ENCODE peak calls at places on chromosomes 7 and 10, in four cellular contexts. One of them, this sample, is unnamed. For H3K4me1, the result is how much of the 10 kb centered on the place peaks cover.

GRCh38 chr7:23012797-23013714 is 874 bp downstream of the HYCC1 start:
- DNase-seq in tibial nerve: no peak
- DNase-seq in cardiac muscle cell: no peak
- DNase-seq in Panc1: no peak
- DNase-seq in this sample: peak

GRCh38 chr7:135672560-135673359 is 10.4 kb downstream of the STMP1 start:
- DNase-seq in tibial nerve: no peak
- DNase-seq in cardiac muscle cell: peak
- DNase-seq in Panc1: no peak
- DNase-seq in this sample: no peak

GRCh38 chr7:132225216-132226030 is 350.8 kb downstream of the PLXNA4 start:
- DNase-seq in tibial nerve: no peak
- DNase-seq in cardiac muscle cell: no peak
- DNase-seq in Panc1: no peak
- DNase-seq in this sample: no peak

GRCh38 chr7:127644484-127644883 is 7.5 kb upstream of the SND1 start:
- DNase-seq in tibial nerve: no peak
- DNase-seq in cardiac muscle cell: peak
- DNase-seq in Panc1: no peak
- DNase-seq in this sample: no peak

GRCh38 chr10:14063531-14064317 is 267.0 kb downstream of the FRMD4A start:
- DNase-seq in tibial nerve: peak
- DNase-seq in cardiac muscle cell: peak
- DNase-seq in Panc1: no peak
- DNase-seq in this sample: peak

GRCh38 chr7:30168800-30169584 is 34.2 kb downstream of the MTURN start:
- DNase-seq in tibial nerve: no peak
- DNase-seq in cardiac muscle cell: peak
- DNase-seq in Panc1: no peak
- DNase-seq in this sample: no peak

GRCh38 chr10:1243486-1244182 is 187.4 kb downstream of the WDR37 start:
- DNase-seq in tibial nerve: no peak
- DNase-seq in cardiac muscle cell: no peak
- DNase-seq in Panc1: no peak
- DNase-seq in this sample: no peak

GRCh38 chr7:159192013-159192412 is 47.3 kb upstream of the VIPR2 start:
- DNase-seq in tibial nerve: no peak
- DNase-seq in cardiac muscle cell: no peak
- DNase-seq in Panc1: no peak
- DNase-seq in this sample: no peak

GRCh38 chr10:62740885-62741284 is 63.6 kb upstream of the ADO start:
- DNase-seq in tibial nerve: no peak
- DNase-seq in cardiac muscle cell: no peak
- DNase-seq in Panc1: no peak
- DNase-seq in this sample: no peak

GRCh38 chr10:93261961-93262610 is 188.4 kb downstream of the CYP26A1 start:
- DNase-seq in tibial nerve: no peak
- DNase-seq in cardiac muscle cell: peak
- DNase-seq in Panc1: no peak
- DNase-seq in this sample: no peak

GRCh38 chr7:143285454-143285756 is 647 bp downstream of the TMEM139 start:
- DNase-seq in tibial nerve: no peak
- DNase-seq in cardiac muscle cell: no peak
- DNase-seq in Panc1: no peak
- DNase-seq in this sample: no peak

GRCh38 chr7:94354950-94355349 is 39.7 kb upstream of the COL1A2 start:
- DNase-seq in tibial nerve: no peak
- DNase-seq in cardiac muscle cell: no peak
- DNase-seq in Panc1: no peak
- DNase-seq in this sample: no peak

GRCh38 chr7:47591655-47592572 is 10.0 kb upstream of the TNS3 start:
- DNase-seq in tibial nerve: no peak
- DNase-seq in cardiac muscle cell: peak
- DNase-seq in Panc1: no peak
- DNase-seq in this sample: no peak

GRCh38 chr10:47383254-47384147 is 592 bp downstream of the ZNF488 start:
- DNase-seq in tibial nerve: no peak
- DNase-seq in cardiac muscle cell: no peak
- DNase-seq in Panc1: no peak
- DNase-seq in this sample: no peak

GRCh38 chr7:151128144-151128543 is 39.4 kb downstream of the GBX1 start:
- DNase-seq in tibial nerve: no peak
- DNase-seq in cardiac muscle cell: no peak
- DNase-seq in Panc1: no peak
- DNase-seq in this sample: no peak

GRCh38 chr10:128646956-128647355 is 520.7 kb upstream of the MKI67 start:
- DNase-seq in tibial nerve: no peak
- DNase-seq in cardiac muscle cell: no peak
- DNase-seq in Panc1: no peak
- DNase-seq in this sample: no peak

GRCh38 chr10:102436312-102436711 is 3.9 kb upstream of the CUEDC2 start:
- DNase-seq in tibial nerve: no peak
- DNase-seq in cardiac muscle cell: no peak
- DNase-seq in Panc1: no peak
- DNase-seq in this sample: no peak

GRCh38 chr7:44972562-44972961 is 6.3 kb downstream of the MYO1G start:
- DNase-seq in tibial nerve: no peak
- DNase-seq in cardiac muscle cell: no peak
- DNase-seq in Panc1: no peak
- DNase-seq in this sample: no peak

GRCh38 chr10:28874210-28874609 is 196.9 kb downstream of the BAMBI start:
- DNase-seq in tibial nerve: no peak
- DNase-seq in cardiac muscle cell: no peak
- DNase-seq in Panc1: no peak
- DNase-seq in this sample: no peak

GRCh38 chr10:132664883-132665282 is 121.1 kb downstream of the NKX6-2 start:
- DNase-seq in tibial nerve: no peak
- DNase-seq in cardiac muscle cell: no peak
- DNase-seq in Panc1: no peak
- DNase-seq in this sample: no peak

GRCh38 chr10:132666733-132667612 is 119.0 kb downstream of the NKX6-2 start:
- DNase-seq in tibial nerve: no peak
- DNase-seq in cardiac muscle cell: peak
- DNase-seq in Panc1: no peak
- DNase-seq in this sample: no peak

GRCh38 chr10:132667613-132668394 is 118.1 kb downstream of the NKX6-2 start:
- DNase-seq in tibial nerve: no peak
- DNase-seq in cardiac muscle cell: no peak
- DNase-seq in Panc1: no peak
- DNase-seq in this sample: no peak

GRCh38 chr10:132664407-132664806 is 121.5 kb downstream of the NKX6-2 start:
- DNase-seq in tibial nerve: no peak
- DNase-seq in cardiac muscle cell: no peak
- DNase-seq in Panc1: no peak
- DNase-seq in this sample: no peak

GRCh38 chr10:132665946-132666732 is 119.8 kb downstream of the NKX6-2 start:
- DNase-seq in tibial nerve: no peak
- DNase-seq in cardiac muscle cell: peak
- DNase-seq in Panc1: peak
- DNase-seq in this sample: no peak
- H3K4me1 ChIP-seq in tibial nerve: under half
- H3K4me1 ChIP-seq in cardiac muscle cell: under half
- H3K4me1 ChIP-seq in Panc1: half or more
- H3K4me1 ChIP-seq in this sample: under half

GRCh38 chr10:86486856-86487255 is 34.7 kb downstream of the WAPL start:
- DNase-seq in tibial nerve: no peak
- DNase-seq in cardiac muscle cell: no peak
- DNase-seq in Panc1: no peak
- DNase-seq in this sample: no peak
- H3K4me3 ChIP-seq in tibial nerve: no peak
- H3K4me3 ChIP-seq in cardiac muscle cell: no peak
- H3K4me3 ChIP-seq in Panc1: no peak
- H3K4me3 ChIP-seq in this sample: no peak

DNA sequence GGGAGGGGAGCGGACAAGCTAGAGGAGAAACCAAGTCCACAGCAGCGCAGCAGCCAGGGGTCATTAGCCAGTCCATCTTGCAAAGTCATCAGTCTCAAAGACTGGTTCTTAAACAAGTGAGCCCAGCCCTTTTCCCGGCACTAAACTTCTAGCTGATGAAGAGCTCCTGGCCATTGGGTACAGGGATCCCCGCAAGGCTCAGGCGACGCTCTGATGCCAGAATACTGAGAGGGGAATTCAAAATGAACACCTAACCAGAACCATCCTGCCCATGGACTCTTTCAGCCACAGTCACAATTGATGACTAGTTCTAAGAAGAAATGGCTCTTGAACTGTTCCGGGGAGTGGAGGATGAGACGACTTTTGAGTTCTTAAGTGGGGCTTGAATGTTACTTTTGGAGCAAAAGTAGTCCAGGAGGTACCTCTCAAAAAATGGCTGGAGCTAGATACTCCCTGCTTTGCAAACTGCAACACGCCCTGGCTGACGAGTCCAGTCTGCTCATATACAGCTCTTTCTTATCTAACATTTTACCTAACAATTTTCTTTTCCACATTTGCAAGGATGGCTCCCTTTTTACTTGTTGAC is 2.6 kb upstream of the TWIST1 start:
- DNase-seq in tibial nerve: no peak
- DNase-seq in cardiac muscle cell: no peak
- DNase-seq in Panc1: no peak
- DNase-seq in this sample: no peak
- H3K27ac ChIP-seq in tibial nerve: no peak
- H3K27ac ChIP-seq in cardiac muscle cell: no peak
- H3K27ac ChIP-seq in Panc1: peak
- H3K27ac ChIP-seq in this sample: no peak

GRCh38 chr10:70265032-70265689 is 18.6 kb downstream of the NPFFR1 start:
- DNase-seq in tibial nerve: no peak
- DNase-seq in cardiac muscle cell: no peak
- DNase-seq in Panc1: no peak
- DNase-seq in this sample: no peak
- H3K4me1 ChIP-seq in tibial nerve: under half
- H3K4me1 ChIP-seq in cardiac muscle cell: under half
- H3K4me1 ChIP-seq in Panc1: under half
- H3K4me1 ChIP-seq in this sample: under half

GRCh38 chr10:77853256-77853655 is 73.3 kb downstream of the DLG5 start:
- DNase-seq in tibial nerve: no peak
- DNase-seq in cardiac muscle cell: no peak
- DNase-seq in Panc1: no peak
- DNase-seq in this sample: no peak
- H3K4me3 ChIP-seq in tibial nerve: no peak
- H3K4me3 ChIP-seq in cardiac muscle cell: no peak
- H3K4me3 ChIP-seq in Panc1: no peak
- H3K4me3 ChIP-seq in this sample: no peak

GRCh38 chr10:29882766-29883165 is 176.6 kb downstream of the JCAD start:
- DNase-seq in tibial nerve: no peak
- DNase-seq in cardiac muscle cell: no peak
- DNase-seq in Panc1: no peak
- DNase-seq in this sample: peak

GRCh38 chr10:29881336-29881751 is 178.0 kb downstream of the JCAD start:
- DNase-seq in tibial nerve: peak
- DNase-seq in cardiac muscle cell: peak
- DNase-seq in Panc1: no peak
- DNase-seq in this sample: peak

GRCh38 chr10:29881811-29882210 is 177.6 kb downstream of the JCAD start:
- DNase-seq in tibial nerve: no peak
- DNase-seq in cardiac muscle cell: no peak
- DNase-seq in Panc1: no peak
- DNase-seq in this sample: no peak

GRCh38 chr10:29879862-29880261 is 179.5 kb downstream of the JCAD start:
- DNase-seq in tibial nerve: no peak
- DNase-seq in cardiac muscle cell: no peak
- DNase-seq in Panc1: no peak
- DNase-seq in this sample: no peak

GRCh38 chr10:29880856-29881255 is 178.5 kb downstream of the JCAD start:
- DNase-seq in tibial nerve: no peak
- DNase-seq in cardiac muscle cell: no peak
- DNase-seq in Panc1: no peak
- DNase-seq in this sample: peak
- H3K27ac ChIP-seq in tibial nerve: no peak
- H3K27ac ChIP-seq in cardiac muscle cell: no peak
- H3K27ac ChIP-seq in Panc1: no peak
- H3K27ac ChIP-seq in this sample: peak

GRCh38 chr10:98047009-98047741 is 16.8 kb upstream of the CRTAC1 start:
- DNase-seq in tibial nerve: no peak
- DNase-seq in cardiac muscle cell: peak
- DNase-seq in Panc1: no peak
- DNase-seq in this sample: peak

GRCh38 chr10:98041352-98042043 is 11.1 kb upstream of the CRTAC1 start:
- DNase-seq in tibial nerve: peak
- DNase-seq in cardiac muscle cell: peak
- DNase-seq in Panc1: peak
- DNase-seq in this sample: peak

GRCh38 chr10:98045785-98046389 is 15.5 kb upstream of the CRTAC1 start:
- DNase-seq in tibial nerve: no peak
- DNase-seq in cardiac muscle cell: peak
- DNase-seq in Panc1: peak
- DNase-seq in this sample: peak
- H3K4me1 ChIP-seq in tibial nerve: under half
- H3K4me1 ChIP-seq in cardiac muscle cell: under half
- H3K4me1 ChIP-seq in Panc1: under half
- H3K4me1 ChIP-seq in this sample: under half

GRCh38 chr10:48574322-48574796 is 30.5 kb downstream of the ARHGAP22 start:
- DNase-seq in tibial nerve: no peak
- DNase-seq in cardiac muscle cell: no peak
- DNase-seq in Panc1: no peak
- DNase-seq in this sample: no peak
- H3K4me3 ChIP-seq in tibial nerve: no peak
- H3K4me3 ChIP-seq in cardiac muscle cell: no peak
- H3K4me3 ChIP-seq in Panc1: no peak
- H3K4me3 ChIP-seq in this sample: no peak

This sample was measured in right cardiac atrium.